ENCODE peak calls at places on chromosome 14, in ten cellular contexts. One of them, this sample, is unnamed. For H3K9me3, the result is how much of the 10 kb centered on the place peaks cover.

GRCh38 chr14:61322011-61322798 is 826 bp downstream of the PRKCH start:
- DNase-seq in left ventricle myocardium inferior: peak
- DNase-seq in PC-3: peak
- DNase-seq in esophagus squamous epithelium: no peak
- DNase-seq in psoas muscle: peak
- DNase-seq in heart right ventricle: peak
- DNase-seq in H9: peak
- DNase-seq in stomach: peak
- DNase-seq in left lung: peak
- DNase-seq in thoracic aorta: no peak
- DNase-seq in this sample: peak

GRCh38 chr14:77985235-77985634 is 184.9 kb upstream of the NRXN3 start:
- DNase-seq in left ventricle myocardium inferior: no peak
- DNase-seq in esophagus squamous epithelium: no peak
- DNase-seq in heart right ventricle: no peak
- DNase-seq in H9: no peak
- DNase-seq in thoracic aorta: no peak
- DNase-seq in stomach: no peak
- DNase-seq in psoas muscle: no peak
- DNase-seq in left lung: no peak
- DNase-seq in PC-3: no peak
- DNase-seq in this sample: no peak

GRCh38 chr14:94380225-94381148 is 7.9 kb downstream of the SERPINA1 start:
- DNase-seq in heart right ventricle: no peak
- DNase-seq in psoas muscle: no peak
- DNase-seq in PC-3: no peak
- DNase-seq in esophagus squamous epithelium: no peak
- DNase-seq in left lung: no peak
- DNase-seq in stomach: no peak
- DNase-seq in thoracic aorta: no peak
- DNase-seq in H9: no peak
- DNase-seq in left ventricle myocardium inferior: no peak
- DNase-seq in this sample: no peak

GRCh38 chr14:38904959-38905358 is 198.1 kb downstream of the SEC23A start:
- DNase-seq in left lung: no peak
- DNase-seq in heart right ventricle: no peak
- DNase-seq in left ventricle myocardium inferior: no peak
- DNase-seq in psoas muscle: no peak
- DNase-seq in PC-3: no peak
- DNase-seq in H9: no peak
- DNase-seq in stomach: no peak
- DNase-seq in esophagus squamous epithelium: no peak
- DNase-seq in thoracic aorta: no peak
- DNase-seq in this sample: no peak

GRCh38 chr14:24013654-24014514 is 25.2 kb downstream of the DHRS4L2 start:
- DNase-seq in heart right ventricle: no peak
- DNase-seq in left lung: no peak
- DNase-seq in psoas muscle: no peak
- DNase-seq in H9: peak
- DNase-seq in esophagus squamous epithelium: no peak
- DNase-seq in stomach: peak
- DNase-seq in left ventricle myocardium inferior: no peak
- DNase-seq in thoracic aorta: no peak
- DNase-seq in PC-3: peak
- DNase-seq in this sample: peak

GRCh38 chr14:100709252-100709955 is 17.3 kb upstream of the DLK1 start:
- DNase-seq in left lung: peak
- DNase-seq in left ventricle myocardium inferior: peak
- DNase-seq in PC-3: peak
- DNase-seq in thoracic aorta: no peak
- DNase-seq in esophagus squamous epithelium: no peak
- DNase-seq in psoas muscle: no peak
- DNase-seq in heart right ventricle: peak
- DNase-seq in stomach: no peak
- DNase-seq in H9: no peak
- DNase-seq in this sample: no peak

GRCh38 chr14:67673451-67673850 is 981 bp downstream of the VTI1B start:
- DNase-seq in esophagus squamous epithelium: no peak
- DNase-seq in thoracic aorta: no peak
- DNase-seq in left ventricle myocardium inferior: no peak
- DNase-seq in PC-3: peak
- DNase-seq in stomach: no peak
- DNase-seq in psoas muscle: no peak
- DNase-seq in left lung: no peak
- DNase-seq in H9: no peak
- DNase-seq in heart right ventricle: no peak
- DNase-seq in this sample: no peak

GRCh38 chr14:53879022-53879686 is 77.5 kb downstream of the BMP4 start:
- DNase-seq in psoas muscle: no peak
- DNase-seq in left lung: no peak
- DNase-seq in PC-3: no peak
- DNase-seq in left ventricle myocardium inferior: no peak
- DNase-seq in stomach: no peak
- DNase-seq in esophagus squamous epithelium: no peak
- DNase-seq in thoracic aorta: no peak
- DNase-seq in H9: no peak
- DNase-seq in heart right ventricle: no peak
- DNase-seq in this sample: no peak

GRCh38 chr14:59346329-59346728 is 118.9 kb downstream of the GPR135 start:
- DNase-seq in PC-3: no peak
- DNase-seq in left ventricle myocardium inferior: no peak
- DNase-seq in left lung: no peak
- DNase-seq in thoracic aorta: no peak
- DNase-seq in H9: no peak
- DNase-seq in heart right ventricle: no peak
- DNase-seq in stomach: no peak
- DNase-seq in esophagus squamous epithelium: no peak
- DNase-seq in psoas muscle: no peak
- DNase-seq in this sample: no peak

GRCh38 chr14:102086346-102086971 is 385 bp downstream of the HSP90AA1 start:
- DNase-seq in H9: no peak
- DNase-seq in psoas muscle: peak
- DNase-seq in esophagus squamous epithelium: no peak
- DNase-seq in left ventricle myocardium inferior: peak
- DNase-seq in heart right ventricle: peak
- DNase-seq in stomach: peak
- DNase-seq in thoracic aorta: no peak
- DNase-seq in left lung: no peak
- DNase-seq in PC-3: peak
- DNase-seq in this sample: peak

GRCh38 chr14:37859177-37859576 is 263.7 kb downstream of the TTC6 start:
- DNase-seq in PC-3: no peak
- DNase-seq in stomach: no peak
- DNase-seq in left ventricle myocardium inferior: no peak
- DNase-seq in heart right ventricle: no peak
- DNase-seq in esophagus squamous epithelium: no peak
- DNase-seq in psoas muscle: no peak
- DNase-seq in H9: no peak
- DNase-seq in left lung: no peak
- DNase-seq in thoracic aorta: no peak
- DNase-seq in this sample: no peak

GRCh38 chr14:37864128-37864527 is 268.7 kb downstream of the TTC6 start:
- DNase-seq in H9: no peak
- DNase-seq in PC-3: no peak
- DNase-seq in left ventricle myocardium inferior: no peak
- DNase-seq in psoas muscle: no peak
- DNase-seq in stomach: no peak
- DNase-seq in thoracic aorta: no peak
- DNase-seq in esophagus squamous epithelium: no peak
- DNase-seq in left lung: no peak
- DNase-seq in heart right ventricle: no peak
- DNase-seq in this sample: no peak

GRCh38 chr14:37857774-37858266 is 262.4 kb downstream of the TTC6 start:
- DNase-seq in left lung: no peak
- DNase-seq in stomach: no peak
- DNase-seq in thoracic aorta: no peak
- DNase-seq in heart right ventricle: no peak
- DNase-seq in esophagus squamous epithelium: no peak
- DNase-seq in psoas muscle: no peak
- DNase-seq in left ventricle myocardium inferior: no peak
- DNase-seq in PC-3: no peak
- DNase-seq in H9: no peak
- DNase-seq in this sample: no peak

GRCh38 chr14:37862263-37862662 is 266.8 kb downstream of the TTC6 start:
- DNase-seq in heart right ventricle: no peak
- DNase-seq in thoracic aorta: no peak
- DNase-seq in left lung: no peak
- DNase-seq in H9: no peak
- DNase-seq in psoas muscle: no peak
- DNase-seq in PC-3: no peak
- DNase-seq in stomach: no peak
- DNase-seq in esophagus squamous epithelium: no peak
- DNase-seq in left ventricle myocardium inferior: no peak
- DNase-seq in this sample: no peak

GRCh38 chr14:37858733-37859132 is 263.3 kb downstream of the TTC6 start:
- DNase-seq in left lung: no peak
- DNase-seq in stomach: no peak
- DNase-seq in PC-3: no peak
- DNase-seq in H9: no peak
- DNase-seq in heart right ventricle: no peak
- DNase-seq in esophagus squamous epithelium: no peak
- DNase-seq in psoas muscle: no peak
- DNase-seq in thoracic aorta: no peak
- DNase-seq in left ventricle myocardium inferior: no peak
- DNase-seq in this sample: no peak
- TF ChIP-seq CTCF in left lung: no peak
- TF ChIP-seq CTCF in stomach: no peak
- TF ChIP-seq CTCF in PC-3: no peak
- TF ChIP-seq CTCF in H9: no peak
- TF ChIP-seq CTCF in heart right ventricle: no peak
- TF ChIP-seq CTCF in esophagus squamous epithelium: no peak
- TF ChIP-seq CTCF in psoas muscle: no peak
- TF ChIP-seq CTCF in thoracic aorta: no peak
- TF ChIP-seq CTCF in left ventricle myocardium inferior: no peak
- TF ChIP-seq CTCF in this sample: no peak

DNA sequence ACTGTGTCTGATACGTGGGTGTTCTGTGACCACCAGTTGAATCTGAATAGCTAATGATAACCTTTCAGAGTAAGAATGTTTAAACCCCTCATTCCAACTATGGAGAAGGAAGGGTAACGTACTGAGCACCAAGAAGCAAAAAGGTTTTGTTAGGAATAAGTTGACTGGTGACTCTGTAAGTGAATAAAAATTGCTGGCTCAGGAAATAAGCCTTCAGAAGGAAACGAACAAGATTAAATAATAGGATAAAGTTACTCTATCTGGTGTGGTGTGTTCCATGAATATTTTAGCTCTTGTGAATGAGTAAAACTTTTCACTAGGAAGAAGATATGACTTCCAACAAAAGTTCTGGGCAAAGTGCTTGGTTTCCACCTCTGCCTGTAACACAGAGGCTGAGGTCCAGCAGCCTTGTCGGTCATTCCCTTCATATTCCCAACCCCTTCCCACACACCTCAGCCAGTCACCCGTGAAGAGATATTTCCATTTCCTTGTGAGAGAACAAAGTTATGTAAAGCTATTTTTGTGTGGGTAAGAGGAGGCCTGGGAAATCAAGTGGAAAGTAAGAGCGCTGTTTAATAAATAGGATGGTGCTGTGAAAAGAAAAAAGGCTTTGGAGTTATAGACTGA is 47.1 kb downstream of the ARF6 start:
- DNase-seq in H9: no peak
- DNase-seq in stomach: no peak
- DNase-seq in thoracic aorta: no peak
- DNase-seq in PC-3: no peak
- DNase-seq in esophagus squamous epithelium: no peak
- DNase-seq in psoas muscle: no peak
- DNase-seq in heart right ventricle: no peak
- DNase-seq in left lung: no peak
- DNase-seq in left ventricle myocardium inferior: no peak
- DNase-seq in this sample: no peak
- H3K9me3 ChIP-seq in H9: under half
- H3K9me3 ChIP-seq in stomach: under half
- H3K9me3 ChIP-seq in thoracic aorta: under half
- H3K9me3 ChIP-seq in PC-3: under half
- H3K9me3 ChIP-seq in esophagus squamous epithelium: under half
- H3K9me3 ChIP-seq in psoas muscle: under half
- H3K9me3 ChIP-seq in heart right ventricle: under half
- H3K9me3 ChIP-seq in left lung: under half
- H3K9me3 ChIP-seq in left ventricle myocardium inferior: under half
- H3K9me3 ChIP-seq in this sample: under half

DNA sequence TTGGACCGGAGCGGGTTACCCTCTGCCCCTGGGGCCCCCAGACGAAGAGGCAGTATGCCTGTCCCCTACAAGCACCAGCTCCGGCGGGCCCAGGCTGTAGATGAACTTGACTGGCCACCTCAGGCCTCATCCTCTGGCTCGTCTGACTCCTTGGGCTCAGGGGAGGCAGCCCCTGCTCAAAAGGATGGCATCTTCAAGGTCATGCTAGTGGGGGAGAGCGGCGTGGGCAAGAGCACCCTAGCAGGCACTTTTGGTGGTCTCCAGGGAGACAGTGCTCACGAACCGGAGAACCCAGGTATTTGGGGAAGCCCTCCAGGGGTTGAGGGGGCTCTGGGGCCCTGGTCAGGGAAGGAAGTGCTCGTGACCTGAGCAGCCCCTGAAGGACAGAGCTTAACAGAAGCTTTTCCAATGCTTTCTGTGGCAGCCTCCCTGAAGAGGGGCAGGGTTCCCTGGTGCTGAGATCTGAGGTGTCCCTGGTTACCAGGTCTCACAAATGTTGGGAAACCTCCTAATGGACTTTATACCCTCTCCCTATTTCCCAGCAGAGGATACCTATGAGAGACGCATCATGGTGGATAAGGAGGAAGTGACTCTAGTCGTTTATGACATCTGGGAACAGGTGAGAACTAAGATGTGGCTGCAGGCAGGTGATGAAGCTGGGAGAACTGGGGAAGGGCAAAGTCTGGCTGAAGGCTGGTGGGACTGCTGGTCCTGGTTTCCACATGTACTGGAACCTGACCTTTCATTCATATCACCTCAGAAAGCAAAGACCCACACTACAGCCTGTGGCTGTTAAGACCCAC is 1.9 kb downstream of the REM2 start:
- DNase-seq in left lung: no peak
- DNase-seq in H9: no peak
- DNase-seq in stomach: no peak
- DNase-seq in esophagus squamous epithelium: no peak
- DNase-seq in PC-3: no peak
- DNase-seq in thoracic aorta: no peak
- DNase-seq in psoas muscle: no peak
- DNase-seq in heart right ventricle: no peak
- DNase-seq in left ventricle myocardium inferior: no peak
- DNase-seq in this sample: no peak
- H3K27ac ChIP-seq in left lung: no peak
- H3K27ac ChIP-seq in H9: no peak
- H3K27ac ChIP-seq in stomach: no peak
- H3K27ac ChIP-seq in esophagus squamous epithelium: no peak
- H3K27ac ChIP-seq in PC-3: no peak
- H3K27ac ChIP-seq in thoracic aorta: no peak
- H3K27ac ChIP-seq in psoas muscle: no peak
- H3K27ac ChIP-seq in heart right ventricle: no peak
- H3K27ac ChIP-seq in left ventricle myocardium inferior: no peak
- H3K27ac ChIP-seq in this sample: peak

DNA sequence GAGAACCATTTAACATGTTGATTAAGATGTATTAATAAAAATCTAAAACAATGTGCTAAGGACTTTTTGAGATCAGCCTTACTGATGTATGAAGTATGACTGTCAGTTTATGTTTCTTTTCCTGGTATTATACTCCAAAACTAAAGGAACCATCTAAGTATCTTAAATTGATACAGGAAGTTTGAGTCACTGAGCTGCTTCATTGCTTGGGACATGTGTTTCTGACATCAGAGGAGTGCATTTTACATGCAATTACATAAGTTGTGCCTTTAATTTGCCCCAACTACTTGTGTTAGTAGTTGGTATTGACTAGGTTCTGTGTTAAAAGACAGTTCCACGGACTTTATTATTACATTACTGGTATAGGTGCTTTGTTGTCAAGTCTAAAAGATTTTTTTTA is 50.9 kb downstream of the PROX2 start:
- DNase-seq in left ventricle myocardium inferior: no peak
- DNase-seq in PC-3: no peak
- DNase-seq in left lung: no peak
- DNase-seq in H9: no peak
- DNase-seq in psoas muscle: no peak
- DNase-seq in esophagus squamous epithelium: no peak
- DNase-seq in stomach: no peak
- DNase-seq in heart right ventricle: no peak
- DNase-seq in thoracic aorta: no peak
- DNase-seq in this sample: no peak
- TF ChIP-seq CTCF in left ventricle myocardium inferior: no peak
- TF ChIP-seq CTCF in PC-3: no peak
- TF ChIP-seq CTCF in left lung: no peak
- TF ChIP-seq CTCF in H9: no peak
- TF ChIP-seq CTCF in psoas muscle: no peak
- TF ChIP-seq CTCF in esophagus squamous epithelium: no peak
- TF ChIP-seq CTCF in stomach: no peak
- TF ChIP-seq CTCF in heart right ventricle: no peak
- TF ChIP-seq CTCF in thoracic aorta: no peak
- TF ChIP-seq CTCF in this sample: no peak